ENCODE peak calls at places on chromosomes 16 and 17, in five cellular contexts. S, U, N, D and L are unnamed samples.

GRCh38 chr17:9230861-9231260 is 209.6 kb downstream of the NTN1 start:
- DNase-seq in S (no peak), U (no peak), N (no peak), D (no peak), L (no peak)

GRCh38 chr16:76108460-76108859 is 168.7 kb upstream of the CNTNAP4 start:
- DNase-seq in S (no peak), U (no peak), N (no peak), D (no peak), L (no peak)

GRCh38 chr17:3475812-3476686 is at the start of gene ASPA:
- DNase-seq in S (peak; percentile 68), U (no peak), N (no peak), D (no peak), L (no peak)

GRCh38 chr16:12675852-12676251 is 127.8 kb downstream of the CPPED1 start:
- DNase-seq in S (no peak), U (no peak), N (no peak), D (peak; percentile 2), L (no peak)

GRCh38 chr17:69607162-69607834 is 192.8 kb downstream of the MAP2K6 start:
- DNase-seq in S (peak; percentile 88), U (peak; percentile 71), N (peak; percentile 86), D (peak; percentile 62), L (peak; percentile 85)

GRCh38 chr16:64534180-64534780 is 587.6 kb downstream of the CDH11 start:
- DNase-seq in S (no peak), U (no peak), N (no peak), D (no peak), L (no peak)

GRCh38 chr16:68718596-68718995 is 18.5 kb upstream of the CDH1 start:
- DNase-seq in S (no peak), U (no peak), N (no peak), D (no peak), L (no peak)

GRCh38 chr16:50305441-50306061 is 39.2 kb downstream of the ADCY7 start:
- DNase-seq in S (no peak), U (no peak), N (peak; percentile 56), D (no peak), L (peak; percentile 1)

GRCh38 chr16:27721548-27722265 is 171.8 kb downstream of the KATNIP start:
- DNase-seq in S (peak; percentile 98), U (peak; percentile 77), N (peak; percentile 73), D (no peak), L (peak; percentile 19)

GRCh38 chr16:49557070-49557446 is 183.5 kb downstream of the C16orf78 start:
- DNase-seq in S (no peak), U (no peak), N (no peak), D (no peak), L (peak; percentile 27)

GRCh38 chr16:70685938-70686375 is at the start of gene MTSS2:
- DNase-seq in S (peak; percentile 91), U (peak; percentile 68), N (peak; percentile 90), D (peak; percentile 63), L (peak; percentile 90)

GRCh38 chr17:68087851-68088250 is 52.3 kb downstream of the KPNA2 start:
- DNase-seq in S (no peak), U (no peak), N (no peak), D (no peak), L (no peak)

GRCh38 chr17:76053230-76054111 is 18.8 kb downstream of the SRP68 start:
- DNase-seq in S (peak; percentile 58), U (peak; percentile 20), N (no peak), D (no peak), L (peak; percentile 68)

GRCh38 chr16:88491560-88492310 is 38.7 kb downstream of the ZFPM1 start:
- DNase-seq in S (no peak), U (no peak), N (no peak), D (no peak), L (no peak)

GRCh38 chr17:78387982-78388941 is 9.8 kb downstream of the PGS1 start:
- DNase-seq in S (peak; percentile 61), U (no peak), N (no peak), D (no peak), L (peak; percentile 82)

GRCh38 chr17:35578929-35579448 is 618 bp upstream of the PEX12 start:
- DNase-seq in S (no peak), U (no peak), N (no peak), D (no peak), L (no peak)

GRCh38 chr16:11258553-11259287 is 2.7 kb upstream of the SOCS1 start:
- DNase-seq in S (peak; percentile 33), U (no peak), N (peak; percentile 83), D (no peak), L (peak; percentile 85)

GRCh38 chr17:77205396-77206124 is 64.8 kb downstream of the SEC14L1 start:
- DNase-seq in S (no peak), U (no peak), N (peak; percentile 34), D (no peak), L (no peak)

GRCh38 chr17:82507631-82508175 is 11.8 kb upstream of the FOXK2 start:
- DNase-seq in S (no peak), U (no peak), N (no peak), D (no peak), L (no peak)

GRCh38 chr16:1420111-1420539 is 422 bp downstream of the UQCC4 start:
- DNase-seq in S (no peak), U (no peak), N (no peak), D (no peak), L (no peak)

GRCh38 chr16:89298826-89299225 is 81.3 kb downstream of the ZNF778 start:
- DNase-seq in S (no peak), U (no peak), N (no peak), D (no peak), L (no peak)

GRCh38 chr16:89380681-89381080 is 109.7 kb downstream of the ANKRD11 start:
- DNase-seq in S (no peak), U (no peak), N (no peak), D (no peak), L (no peak)

GRCh38 chr17:869067-869466 is 86.9 kb downstream of the MRM3 start:
- DNase-seq in S (peak; percentile 78), U (no peak), N (peak; percentile 82), D (no peak), L (peak; percentile 29)

GRCh38 chr17:2370211-2370589 is 30.7 kb downstream of the MNT start:
- DNase-seq in S (no peak), U (no peak), N (no peak), D (no peak), L (no peak)

GRCh38 chr16:59859606-59860402 is 1125.7 kb upstream of the GOT2 start:
- DNase-seq in S (peak; percentile 64), U (no peak), N (no peak), D (no peak), L (no peak)

GRCh38 chr17:57356153-57356721 is 99.9 kb downstream of the MSI2 start:
- DNase-seq in S (no peak), U (no peak), N (no peak), D (no peak), L (no peak)
- H3K4me3 ChIP-seq in S (no peak overlapping the region), U (no peak overlapping the region), N (no peak overlapping the region), D (no peak overlapping the region), L (no peak overlapping the region)

GRCh38 chr17:66715745-66716156 is 119.2 kb upstream of the CACNG5 start:
- DNase-seq in S (peak; percentile 73), U (peak; percentile 23), N (no peak), D (peak; percentile 70), L (no peak)

GRCh38 chr17:66720027-66720426 is 114.9 kb upstream of the CACNG5 start:
- DNase-seq in S (no peak), U (no peak), N (peak; percentile 34), D (no peak), L (no peak)

GRCh38 chr17:66715076-66715675 is 119.7 kb upstream of the CACNG5 start:
- DNase-seq in S (no peak), U (no peak), N (no peak), D (no peak), L (no peak)

GRCh38 chr17:66716236-66717026 is 118.5 kb upstream of the CACNG5 start:
- DNase-seq in S (peak; percentile 43), U (no peak), N (no peak), D (no peak), L (no peak)

DNA sequence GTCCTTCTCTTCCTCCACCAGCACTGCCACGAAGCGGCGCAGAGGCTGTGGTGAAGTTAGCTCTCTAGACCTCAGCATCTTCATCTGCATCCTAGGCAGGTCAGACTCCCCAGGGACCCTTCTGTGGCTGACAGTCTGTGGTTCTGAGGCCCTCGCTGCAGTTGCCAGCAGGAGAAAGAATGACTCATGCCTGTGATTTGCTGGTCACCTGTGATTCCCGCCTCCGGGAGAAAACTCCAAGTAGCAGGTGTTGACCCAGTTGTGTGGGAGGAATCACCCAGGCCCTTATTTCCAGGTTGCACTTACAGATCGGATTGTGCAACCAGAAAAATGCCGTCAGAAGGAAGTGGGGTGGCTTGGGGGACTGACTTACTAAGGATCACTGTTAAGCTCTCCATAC is 117.2 kb upstream of the CACNG5 start:
- DNase-seq in S (no peak), U (no peak), N (peak; percentile 57), D (no peak), L (no peak)
- H3K4me3 ChIP-seq in S (no peak overlapping the region), U (no peak overlapping the region), N (no peak overlapping the region), D (no peak overlapping the region), L (no peak overlapping the region)

DNA sequence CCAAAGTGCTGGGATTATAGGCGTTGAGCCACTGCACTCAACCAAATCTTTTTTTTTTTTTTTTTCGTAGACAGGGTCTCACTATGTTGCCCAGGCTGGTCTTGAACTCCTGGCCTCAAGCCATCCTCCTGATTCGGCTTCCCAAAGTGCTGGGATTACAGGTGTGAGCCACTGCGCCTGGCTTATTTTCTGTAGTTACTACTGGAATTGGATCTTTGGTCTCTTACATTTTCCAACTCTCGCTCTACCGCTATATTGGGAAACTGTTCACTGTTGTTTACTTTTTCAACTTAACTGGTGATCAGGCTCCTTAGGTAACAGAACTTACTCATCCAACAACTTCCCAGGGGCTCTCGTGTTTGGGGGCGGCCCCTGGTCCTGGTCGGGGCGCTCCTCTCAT is 14.1 kb downstream of the ZNF200 start:
- DNase-seq in S (no peak), U (no peak), N (no peak), D (no peak), L (no peak)
- H3K4me3 ChIP-seq in S (no peak overlapping the region), U (no peak overlapping the region), N (no peak overlapping the region), D (no peak overlapping the region), L (no peak overlapping the region)

GRCh38 chr16:86497551-86498021 is 12.7 kb upstream of the FOXF1 start:
- DNase-seq in S (no peak), U (no peak), N (no peak), D (no peak), L (no peak)

GRCh38 chr16:86496262-86496928 is 13.9 kb upstream of the FOXF1 start:
- DNase-seq in S (no peak), U (no peak), N (no peak), D (no peak), L (no peak)

GRCh38 chr16:86495756-86496261 is 14.5 kb upstream of the FOXF1 start:
- DNase-seq in S (no peak), U (no peak), N (no peak), D (no peak), L (no peak)

GRCh38 chr16:86498155-86498651 is 12.1 kb upstream of the FOXF1 start:
- DNase-seq in S (peak; percentile 34), U (no peak), N (no peak), D (no peak), L (no peak)

DNA sequence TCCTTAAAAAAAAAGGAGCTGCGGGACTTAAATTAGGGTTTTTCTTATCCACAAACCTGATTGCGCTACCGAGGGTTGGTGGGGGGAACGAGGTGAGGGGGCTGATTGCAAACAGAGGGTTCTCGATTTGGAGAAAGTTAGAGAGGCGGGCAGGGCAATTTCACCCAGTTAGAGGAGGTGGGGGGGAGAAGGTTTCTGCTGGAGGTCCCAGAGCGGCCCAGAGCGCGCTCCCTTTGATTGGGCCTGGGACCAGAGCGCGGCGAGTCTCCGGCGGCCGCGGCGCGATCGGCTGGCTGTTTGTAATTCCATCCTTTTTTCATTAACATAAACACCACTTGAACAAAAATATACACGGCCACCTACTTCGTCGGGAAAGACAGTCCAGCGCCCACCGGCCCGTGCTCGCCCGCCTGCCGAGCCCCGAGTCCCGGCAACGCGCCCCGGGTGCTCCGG is 13.4 kb upstream of the FOXF1 start:
- DNase-seq in S (no peak), U (no peak), N (no peak), D (no peak), L (no peak)
- H3K4me3 ChIP-seq in S (peak overlapping the region; percentile 29), U (peak overlapping the region; percentile 47), N (no peak overlapping the region), D (no peak overlapping the region), L (no peak overlapping the region)